ENCODE peak calls at places on chromosomes 4 and X, in seven cellular contexts. One of them, this sample, is unnamed.

GRCh38 chrX:118370921-118371624 is 25.2 kb downstream of the WDR44 start:
- DNase-seq in tibial artery: no peak
- DNase-seq in cardiac muscle cell: peak; percentile 75
- DNase-seq in heart left ventricle: no peak
- DNase-seq in uterus: no peak
- DNase-seq in PC-9: no peak
- DNase-seq in mammary epithelial cell: no peak
- DNase-seq in this sample: peak; percentile 74

GRCh38 chr4:169791527-169792156 is 33.9 kb upstream of the HPF1 start:
- DNase-seq in tibial artery: no peak
- DNase-seq in cardiac muscle cell: peak; percentile 70
- DNase-seq in heart left ventricle: peak; percentile 22
- DNase-seq in uterus: peak; percentile 16
- DNase-seq in PC-9: peak; percentile 39
- DNase-seq in mammary epithelial cell: peak; percentile 65
- DNase-seq in this sample: peak; percentile 74

GRCh38 chr4:112153222-112153791 is 8.1 kb downstream of the FAM241A start:
- DNase-seq in tibial artery: no peak
- DNase-seq in cardiac muscle cell: no peak
- DNase-seq in heart left ventricle: no peak
- DNase-seq in uterus: no peak
- DNase-seq in PC-9: no peak
- DNase-seq in mammary epithelial cell: no peak
- DNase-seq in this sample: no peak

GRCh38 chrX:138710311-138710791 is 1.2 kb downstream of the FGF13 start:
- DNase-seq in tibial artery: no peak
- DNase-seq in cardiac muscle cell: no peak
- DNase-seq in heart left ventricle: no peak
- DNase-seq in uterus: no peak
- DNase-seq in PC-9: no peak
- DNase-seq in mammary epithelial cell: no peak
- DNase-seq in this sample: no peak

GRCh38 chr4:105807496-105807895 is 87.8 kb upstream of the NPNT start:
- DNase-seq in tibial artery: no peak
- DNase-seq in cardiac muscle cell: peak; percentile 26
- DNase-seq in heart left ventricle: no peak
- DNase-seq in uterus: no peak
- DNase-seq in PC-9: no peak
- DNase-seq in mammary epithelial cell: no peak
- DNase-seq in this sample: peak; percentile 42

GRCh38 chrX:363621-364375 is 22.9 kb downstream of the PPP2R3B start:
- DNase-seq in tibial artery: peak; percentile 24
- DNase-seq in cardiac muscle cell: no peak
- DNase-seq in heart left ventricle: peak; percentile 6
- DNase-seq in uterus: no peak
- DNase-seq in PC-9: no peak
- DNase-seq in mammary epithelial cell: no peak
- DNase-seq in this sample: no peak

GRCh38 chr4:2186133-2186864 is 55.6 kb downstream of the HAUS3 start:
- DNase-seq in tibial artery: no peak
- DNase-seq in cardiac muscle cell: peak; percentile 63
- DNase-seq in heart left ventricle: no peak
- DNase-seq in uterus: no peak
- DNase-seq in PC-9: peak; percentile 47
- DNase-seq in mammary epithelial cell: peak; percentile 58
- DNase-seq in this sample: peak; percentile 50

GRCh38 chr4:1714303-1715001 is 2.3 kb upstream of the SLBP start:
- DNase-seq in tibial artery: no peak
- DNase-seq in cardiac muscle cell: no peak
- DNase-seq in heart left ventricle: no peak
- DNase-seq in uterus: no peak
- DNase-seq in PC-9: no peak
- DNase-seq in mammary epithelial cell: no peak
- DNase-seq in this sample: no peak

GRCh38 chr4:7103031-7103598 is 35.3 kb upstream of the GRPEL1 start:
- DNase-seq in tibial artery: peak; percentile 96
- DNase-seq in cardiac muscle cell: peak; percentile 83
- DNase-seq in heart left ventricle: peak; percentile 90
- DNase-seq in uterus: peak; percentile 93
- DNase-seq in PC-9: peak; percentile 77
- DNase-seq in mammary epithelial cell: peak; percentile 71
- DNase-seq in this sample: peak; percentile 78

GRCh38 chr4:150224896-150225591 is 146.8 kb downstream of the DCLK2 start:
- DNase-seq in tibial artery: no peak
- DNase-seq in cardiac muscle cell: peak; percentile 63
- DNase-seq in heart left ventricle: no peak
- DNase-seq in uterus: no peak
- DNase-seq in PC-9: no peak
- DNase-seq in mammary epithelial cell: peak; percentile 34
- DNase-seq in this sample: peak; percentile 99

GRCh38 chrX:85115252-85115651 is 111.6 kb downstream of the APOOL start:
- DNase-seq in tibial artery: no peak
- DNase-seq in cardiac muscle cell: no peak
- DNase-seq in heart left ventricle: no peak
- DNase-seq in uterus: no peak
- DNase-seq in PC-9: no peak
- DNase-seq in mammary epithelial cell: no peak
- DNase-seq in this sample: no peak

GRCh38 chr4:54098375-54098774 is 1.6 kb upstream of the GSX2 start:
- DNase-seq in tibial artery: no peak
- DNase-seq in cardiac muscle cell: no peak
- DNase-seq in heart left ventricle: no peak
- DNase-seq in uterus: no peak
- DNase-seq in PC-9: no peak
- DNase-seq in mammary epithelial cell: no peak
- DNase-seq in this sample: no peak

GRCh38 chrX:9534686-9535085 is 69.8 kb downstream of the TBL1X start:
- DNase-seq in tibial artery: no peak
- DNase-seq in cardiac muscle cell: peak; percentile 74
- DNase-seq in heart left ventricle: no peak
- DNase-seq in uterus: peak; percentile 34
- DNase-seq in PC-9: no peak
- DNase-seq in mammary epithelial cell: no peak
- DNase-seq in this sample: peak; percentile 72

GRCh38 chrX:85503258-85504158 is 124.0 kb upstream of the POF1B start:
- DNase-seq in tibial artery: no peak
- DNase-seq in cardiac muscle cell: no peak
- DNase-seq in heart left ventricle: no peak
- DNase-seq in uterus: no peak
- DNase-seq in PC-9: no peak
- DNase-seq in mammary epithelial cell: peak; percentile 85
- DNase-seq in this sample: no peak

GRCh38 chr4:16590792-16591191 is 307.7 kb downstream of the LDB2 start:
- DNase-seq in tibial artery: no peak
- DNase-seq in cardiac muscle cell: no peak
- DNase-seq in heart left ventricle: no peak
- DNase-seq in uterus: no peak
- DNase-seq in PC-9: no peak
- DNase-seq in mammary epithelial cell: no peak
- DNase-seq in this sample: no peak

GRCh38 chr4:122500852-122501501 is 44.5 kb upstream of the IL2 start:
- DNase-seq in tibial artery: no peak
- DNase-seq in cardiac muscle cell: peak; percentile 85
- DNase-seq in heart left ventricle: no peak
- DNase-seq in uterus: no peak
- DNase-seq in PC-9: no peak
- DNase-seq in mammary epithelial cell: no peak
- DNase-seq in this sample: peak; percentile 65

GRCh38 chr4:162498168-162498567 is 334.4 kb upstream of the FSTL5 start:
- DNase-seq in tibial artery: no peak
- DNase-seq in cardiac muscle cell: peak; percentile 2
- DNase-seq in heart left ventricle: peak; percentile 12
- DNase-seq in uterus: no peak
- DNase-seq in PC-9: no peak
- DNase-seq in mammary epithelial cell: no peak
- DNase-seq in this sample: peak; percentile 6

GRCh38 chr4:28211714-28212470 is 1351.3 kb downstream of the STIM2 start:
- DNase-seq in tibial artery: no peak
- DNase-seq in cardiac muscle cell: no peak
- DNase-seq in heart left ventricle: no peak
- DNase-seq in uterus: no peak
- DNase-seq in PC-9: peak; percentile 3
- DNase-seq in mammary epithelial cell: no peak
- DNase-seq in this sample: peak; percentile 15

GRCh38 chrX:133390647-133391046 is 24.6 kb downstream of the GPC4 start:
- DNase-seq in tibial artery: no peak
- DNase-seq in cardiac muscle cell: no peak
- DNase-seq in heart left ventricle: no peak
- DNase-seq in uterus: no peak
- DNase-seq in PC-9: no peak
- DNase-seq in mammary epithelial cell: no peak
- DNase-seq in this sample: no peak

GRCh38 chr4:7389719-7390118 is 45.0 kb downstream of the PSAPL1 start:
- DNase-seq in tibial artery: peak; percentile 51
- DNase-seq in cardiac muscle cell: no peak
- DNase-seq in heart left ventricle: no peak
- DNase-seq in uterus: no peak
- DNase-seq in PC-9: no peak
- DNase-seq in mammary epithelial cell: no peak
- DNase-seq in this sample: no peak

GRCh38 chrX:12771445-12772069 is 19.7 kb upstream of the PRPS2 start:
- DNase-seq in tibial artery: no peak
- DNase-seq in cardiac muscle cell: peak; percentile 65
- DNase-seq in heart left ventricle: peak; percentile 7
- DNase-seq in uterus: no peak
- DNase-seq in PC-9: peak; percentile 31
- DNase-seq in mammary epithelial cell: no peak
- DNase-seq in this sample: peak; percentile 69

DNA sequence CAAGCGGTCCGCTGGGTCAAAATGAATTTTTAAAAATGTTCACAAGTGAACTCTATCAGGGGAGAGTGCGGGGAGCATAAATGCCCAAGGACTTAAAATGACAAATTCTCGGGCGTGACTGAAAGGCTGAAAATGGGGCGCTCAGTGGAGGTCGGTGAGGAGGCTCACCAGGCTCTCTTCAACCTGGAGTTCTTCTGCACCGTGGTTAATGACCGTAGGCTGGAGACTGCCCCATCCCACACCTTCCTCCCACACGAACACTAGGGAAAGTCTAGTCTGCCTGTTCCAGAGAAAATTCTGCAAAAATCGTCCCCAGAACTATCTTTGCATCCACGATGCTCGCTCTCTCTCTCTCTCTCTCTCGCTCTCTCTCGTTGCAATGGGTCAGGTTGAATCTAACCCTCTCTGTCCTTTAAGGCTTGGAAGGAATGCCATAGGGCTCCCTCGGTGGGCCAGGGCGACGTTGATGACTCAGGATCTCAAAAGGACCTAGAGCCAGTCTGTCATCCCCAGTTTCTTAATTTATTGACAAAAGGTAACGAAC is 111.5 kb downstream of the DCTD start:
- DNase-seq in tibial artery: no peak
- DNase-seq in cardiac muscle cell: no peak
- DNase-seq in heart left ventricle: no peak
- DNase-seq in uterus: no peak
- DNase-seq in PC-9: no peak
- DNase-seq in mammary epithelial cell: no peak
- DNase-seq in this sample: no peak
- H3K4me3 ChIP-seq in tibial artery: no peak overlapping the region
- H3K4me3 ChIP-seq in cardiac muscle cell: no peak overlapping the region
- H3K4me3 ChIP-seq in heart left ventricle: no peak overlapping the region
- H3K4me3 ChIP-seq in uterus: no peak overlapping the region
- H3K4me3 ChIP-seq in PC-9: no peak overlapping the region
- H3K4me3 ChIP-seq in mammary epithelial cell: no peak overlapping the region
- H3K4me3 ChIP-seq in this sample: no peak overlapping the region

GRCh38 chr4:119135721-119136121 is at the start of gene MYOZ2:
- DNase-seq in tibial artery: no peak
- DNase-seq in cardiac muscle cell: no peak
- DNase-seq in heart left ventricle: no peak
- DNase-seq in uterus: no peak
- DNase-seq in PC-9: no peak
- DNase-seq in mammary epithelial cell: peak; percentile 41
- DNase-seq in this sample: no peak
- H3K4me3 ChIP-seq in tibial artery: no peak within 1 kb of the TSS
- H3K4me3 ChIP-seq in cardiac muscle cell: peak within 1 kb of the TSS; percentile 22
- H3K4me3 ChIP-seq in heart left ventricle: peak within 1 kb of the TSS; percentile 49
- H3K4me3 ChIP-seq in uterus: no peak within 1 kb of the TSS
- H3K4me3 ChIP-seq in PC-9: no peak within 1 kb of the TSS
- H3K4me3 ChIP-seq in mammary epithelial cell: no peak within 1 kb of the TSS
- H3K4me3 ChIP-seq in this sample: no peak within 1 kb of the TSS

GRCh38 chrX:119478504-119478903 is 10.3 kb downstream of the SLC25A5 start:
- DNase-seq in tibial artery: no peak
- DNase-seq in cardiac muscle cell: no peak
- DNase-seq in heart left ventricle: no peak
- DNase-seq in uterus: no peak
- DNase-seq in PC-9: no peak
- DNase-seq in mammary epithelial cell: no peak
- DNase-seq in this sample: no peak

GRCh38 chrX:119482497-119483480 is 14.5 kb downstream of the SLC25A5 start:
- DNase-seq in tibial artery: peak; percentile 75
- DNase-seq in cardiac muscle cell: peak; percentile 68
- DNase-seq in heart left ventricle: peak; percentile 51
- DNase-seq in uterus: peak; percentile 24
- DNase-seq in PC-9: peak; percentile 78
- DNase-seq in mammary epithelial cell: peak; percentile 42
- DNase-seq in this sample: peak; percentile 56

GRCh38 chrX:119481218-119481875 is 13.1 kb downstream of the SLC25A5 start:
- DNase-seq in tibial artery: no peak
- DNase-seq in cardiac muscle cell: peak; percentile 44
- DNase-seq in heart left ventricle: no peak
- DNase-seq in uterus: no peak
- DNase-seq in PC-9: no peak
- DNase-seq in mammary epithelial cell: no peak
- DNase-seq in this sample: no peak

GRCh38 chrX:119479845-119480244 is 11.6 kb downstream of the SLC25A5 start:
- DNase-seq in tibial artery: no peak
- DNase-seq in cardiac muscle cell: no peak
- DNase-seq in heart left ventricle: no peak
- DNase-seq in uterus: no peak
- DNase-seq in PC-9: no peak
- DNase-seq in mammary epithelial cell: peak; percentile 63
- DNase-seq in this sample: no peak

DNA sequence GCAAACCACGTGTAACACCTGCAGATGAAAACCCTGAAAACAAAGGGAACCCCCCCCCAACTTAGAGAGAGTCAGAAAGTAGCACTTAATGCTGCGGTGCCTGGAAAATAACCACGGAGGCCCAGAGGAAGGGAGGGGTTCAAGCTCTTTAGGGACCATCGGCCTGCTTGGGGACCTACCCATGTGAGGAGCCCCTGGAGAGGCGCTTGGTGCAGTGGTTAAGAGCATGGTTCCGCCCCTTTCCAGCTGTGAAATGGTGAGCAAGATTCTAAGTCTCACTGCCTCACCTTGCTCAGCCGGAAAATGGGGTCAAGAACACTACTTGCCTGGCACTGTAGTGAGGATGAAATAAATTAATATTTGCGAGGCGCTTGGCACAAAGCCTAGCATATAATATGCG is 13.8 kb downstream of the SLC25A5 start:
- DNase-seq in tibial artery: no peak
- DNase-seq in cardiac muscle cell: no peak
- DNase-seq in heart left ventricle: no peak
- DNase-seq in uterus: no peak
- DNase-seq in PC-9: no peak
- DNase-seq in mammary epithelial cell: no peak
- DNase-seq in this sample: no peak
- H3K4me3 ChIP-seq in tibial artery: peak overlapping the region; percentile 44
- H3K4me3 ChIP-seq in cardiac muscle cell: peak overlapping the region; percentile 20
- H3K4me3 ChIP-seq in heart left ventricle: peak overlapping the region; percentile 45
- H3K4me3 ChIP-seq in uterus: peak overlapping the region; percentile 14
- H3K4me3 ChIP-seq in PC-9: peak overlapping the region; percentile 57
- H3K4me3 ChIP-seq in mammary epithelial cell: no peak overlapping the region
- H3K4me3 ChIP-seq in this sample: peak overlapping the region; percentile 54

GRCh38 chrX:107448625-107449468 is 605 bp upstream of the FRMPD3 start:
- DNase-seq in tibial artery: no peak
- DNase-seq in cardiac muscle cell: no peak
- DNase-seq in heart left ventricle: no peak
- DNase-seq in uterus: peak; percentile 13
- DNase-seq in PC-9: no peak
- DNase-seq in mammary epithelial cell: no peak
- DNase-seq in this sample: no peak
- H3K4me3 ChIP-seq in tibial artery: peak overlapping the region; percentile 37
- H3K4me3 ChIP-seq in cardiac muscle cell: peak overlapping the region; percentile 92
- H3K4me3 ChIP-seq in heart left ventricle: peak overlapping the region; percentile 29
- H3K4me3 ChIP-seq in uterus: peak overlapping the region; percentile 23
- H3K4me3 ChIP-seq in PC-9: peak overlapping the region; percentile 74
- H3K4me3 ChIP-seq in mammary epithelial cell: peak overlapping the region; percentile 20
- H3K4me3 ChIP-seq in this sample: peak overlapping the region; percentile 22